ENCODE peak calls at places on chromosomes 13 and 19, in six cellular contexts. V is hepatocyte; Y is mucosa of descending colon; U is left lung; R is CD8-positive, alpha-beta T cell; L is transverse colon. M is an unnamed sample. For H3K9me3, the result is how much of the 10 kb centered on the place peaks cover.

GRCh38 chr19:45515081-45515624 is 7.9 kb downstream of the VASP start:
- DNase-seq in V (no peak), Y (peak), U (peak), R (no peak), L (peak), M (no peak)

GRCh38 chr19:30799854-30800755 is 427.9 kb downstream of the ZNF536 start:
- DNase-seq in V (peak), Y (peak), U (peak), R (no peak), L (peak), M (no peak)

GRCh38 chr13:112392719-112393118 is 16.6 kb downstream of the SPACA7 start:
- DNase-seq in V (no peak), Y (no peak), U (no peak), R (no peak), L (no peak), M (no peak)

GRCh38 chr13:111033172-111034133 is 81.7 kb upstream of the ARHGEF7 start:
- DNase-seq in V (no peak), Y (no peak), U (no peak), R (no peak), L (no peak), M (no peak)

GRCh38 chr13:44752184-44752583 is 176.1 kb upstream of the TSC22D1 start:
- DNase-seq in V (no peak), Y (no peak), U (no peak), R (no peak), L (no peak), M (no peak)

GRCh38 chr19:33685541-33685940 is 63.8 kb downstream of the CHST8 start:
- DNase-seq in V (no peak), Y (peak), U (peak), R (no peak), L (no peak), M (peak)

GRCh38 chr19:31332096-31332495 is 17.1 kb downstream of the TSHZ3 start:
- DNase-seq in V (no peak), Y (no peak), U (no peak), R (no peak), L (no peak), M (no peak)

GRCh38 chr19:51660975-51661600 is 14.5 kb upstream of the SIGLEC14 start:
- DNase-seq in V (peak), Y (peak), U (peak), R (no peak), L (peak), M (no peak)

GRCh38 chr19:22606212-22606553 is 27.9 kb upstream of the ZNF492 start:
- DNase-seq in V (no peak), Y (no peak), U (no peak), R (no peak), L (no peak), M (no peak)

GRCh38 chr19:14494910-14495677 is 833 bp downstream of the GIPC1 start:
- DNase-seq in V (no peak), Y (peak), U (no peak), R (no peak), L (no peak), M (no peak)

GRCh38 chr13:51019026-51019425 is 92.0 kb downstream of the C13orf42 start:
- DNase-seq in V (no peak), Y (no peak), U (no peak), R (no peak), L (no peak), M (no peak)

GRCh38 chr19:44260343-44260681 is 626 bp downstream of the ZNF233 start:
- DNase-seq in V (peak), Y (peak), U (no peak), R (no peak), L (peak), M (no peak)

DNA sequence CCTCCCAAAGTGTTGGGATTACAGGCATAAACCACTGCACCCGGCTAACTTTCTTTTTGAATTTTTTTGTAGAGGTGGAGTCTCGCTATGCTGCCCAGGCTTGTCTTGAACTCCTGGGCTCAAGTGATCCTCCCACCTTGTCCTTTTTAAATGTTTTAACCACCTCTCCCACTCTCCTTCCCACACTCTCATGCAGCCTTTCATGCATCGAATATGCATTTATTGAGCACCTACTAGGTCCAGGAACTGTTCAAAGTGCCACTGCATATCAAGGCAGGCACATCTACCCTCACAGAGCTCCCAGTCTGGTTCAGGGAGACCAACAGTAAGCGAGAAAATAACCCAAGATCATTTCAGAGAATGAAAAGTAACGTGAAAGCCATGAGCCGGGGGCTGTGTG is 1.2 kb downstream of the TICAM1 start:
- DNase-seq in V (no peak), Y (no peak), U (no peak), R (no peak), L (no peak), M (no peak)
- H3K4me3 ChIP-seq in V (peak), Y (no peak), U (peak), R (peak), L (peak), M (peak)

GRCh38 chr13:59487883-59488282 is 675.8 kb downstream of the DIAPH3 start:
- DNase-seq in V (no peak), Y (no peak), U (no peak), R (no peak), L (no peak), M (no peak)
- TF ChIP-seq CTCF in V (no peak), Y (no peak), U (no peak), R (no peak), L (no peak), M (no peak)

GRCh38 chr19:40033989-40034560 is 22.0 kb downstream of the ZNF780B start:
- DNase-seq in V (no peak), Y (no peak), U (no peak), R (no peak), L (no peak), M (no peak)
- H3K9me3 ChIP-seq in V (half or more), Y (half or more), U (under half), R (half or more), L (half or more), M (under half)

GRCh38 chr13:72505376-72505775 is 222.1 kb downstream of the MZT1 start:
- DNase-seq in V (no peak), Y (no peak), U (no peak), R (no peak), L (no peak), M (no peak)

GRCh38 chr13:72504026-72504925 is 223.2 kb downstream of the MZT1 start:
- DNase-seq in V (no peak), Y (no peak), U (no peak), R (no peak), L (no peak), M (no peak)

GRCh38 chr13:72506706-72507105 is 220.7 kb downstream of the MZT1 start:
- DNase-seq in V (no peak), Y (no peak), U (no peak), R (no peak), L (no peak), M (no peak)

GRCh38 chr13:72507394-72508199 is 219.8 kb downstream of the MZT1 start:
- DNase-seq in V (no peak), Y (no peak), U (no peak), R (no peak), L (no peak), M (no peak)

GRCh38 chr13:72508392-72508791 is 219.0 kb downstream of the MZT1 start:
- DNase-seq in V (no peak), Y (no peak), U (no peak), R (no peak), L (no peak), M (no peak)
- H3K4me3 ChIP-seq in V (no peak), Y (no peak), U (no peak), R (no peak), L (no peak), M (no peak)

GRCh38 chr19:23823952-23824389 is 65.3 kb upstream of the ZNF681 start:
- DNase-seq in V (no peak), Y (peak), U (no peak), R (no peak), L (peak), M (no peak)
- TF ChIP-seq CTCF in V (peak), Y (peak), U (no peak), R (no peak), L (no peak), M (no peak)

GRCh38 chr13:59408738-59409137 is 755.0 kb downstream of the DIAPH3 start:
- DNase-seq in V (no peak), Y (no peak), U (no peak), R (no peak), L (no peak), M (no peak)
- H3K9me3 ChIP-seq in V (under half), Y (under half), U (under half), R (under half), L (under half), M (under half)

GRCh38 chr19:47716270-47716937 is 3.2 kb downstream of the EHD2 start:
- DNase-seq in V (no peak), Y (no peak), U (no peak), R (no peak), L (no peak), M (no peak)
- H3K4me3 ChIP-seq in V (no peak), Y (no peak), U (no peak), R (no peak), L (no peak), M (no peak)

GRCh38 chr19:32631381-32631780 is 43.6 kb downstream of the ANKRD27 start:
- DNase-seq in V (no peak), Y (no peak), U (no peak), R (no peak), L (no peak), M (no peak)

GRCh38 chr19:32627714-32628253 is 46.8 kb downstream of the PDCD5 start:
- DNase-seq in V (no peak), Y (no peak), U (no peak), R (no peak), L (no peak), M (no peak)

GRCh38 chr19:32624410-32624809 is 43.4 kb downstream of the PDCD5 start:
- DNase-seq in V (no peak), Y (no peak), U (no peak), R (no peak), L (no peak), M (no peak)

GRCh38 chr19:32626969-32627368 is 46.0 kb downstream of the PDCD5 start:
- DNase-seq in V (no peak), Y (no peak), U (no peak), R (no peak), L (no peak), M (no peak)

DNA sequence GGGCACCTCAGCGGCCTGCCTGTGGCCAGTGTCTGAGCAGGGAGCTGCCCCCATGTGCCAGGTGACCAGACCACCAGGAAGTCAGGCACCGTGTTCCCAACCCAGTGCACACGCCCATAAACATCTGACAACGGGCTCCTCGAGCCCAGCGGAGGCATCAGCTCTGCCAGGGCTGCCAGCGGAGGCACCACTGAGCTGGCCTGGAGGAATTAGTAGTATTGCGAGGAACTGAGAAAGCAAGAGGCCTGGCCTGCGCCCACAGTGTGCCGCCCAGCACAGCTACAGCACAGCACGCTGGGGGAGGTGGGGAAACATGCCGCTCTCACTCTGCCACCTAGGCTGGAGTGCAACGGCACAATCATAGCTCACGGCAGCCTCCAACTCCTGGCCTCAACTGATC is 44.6 kb downstream of the ANKRD27 start:
- DNase-seq in V (no peak), Y (no peak), U (no peak), R (no peak), L (no peak), M (no peak)
- TF ChIP-seq CTCF in V (no peak), Y (no peak), U (no peak), R (no peak), L (no peak), M (no peak)

DNA sequence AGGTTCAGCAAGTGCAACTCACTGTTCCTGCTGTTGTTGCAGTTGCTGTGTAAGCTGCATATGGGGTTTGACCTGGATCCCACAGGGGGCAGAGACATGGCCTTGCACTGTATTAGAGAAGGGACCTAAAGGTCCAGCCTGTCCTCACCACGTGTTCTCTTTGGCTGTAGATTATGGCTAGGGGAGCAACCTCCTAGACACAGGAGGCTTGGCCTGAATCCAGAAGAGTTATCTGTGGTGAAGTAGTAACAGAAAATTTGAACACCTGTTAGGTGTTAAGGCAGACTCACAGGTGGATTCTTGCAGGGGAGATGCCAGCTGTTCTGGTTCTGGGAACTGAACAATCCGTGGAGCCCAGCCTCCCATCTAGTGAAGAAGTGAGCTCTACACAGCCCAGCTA is 3.4 kb upstream of the CYP4F11 start:
- DNase-seq in V (no peak), Y (no peak), U (no peak), R (no peak), L (no peak), M (no peak)
- H3K9me3 ChIP-seq in V (under half), Y (under half), U (under half), R (under half), L (under half), M (under half)